ENCODE peak calls at places on chromosomes 5 and 9, in five cellular contexts. One of them, this sample, is unnamed.

GRCh38 chr5:107199756-107200155 is 471.0 kb downstream of the EFNA5 start:
- DNase-seq in right atrium auricular region: no peak
- DNase-seq in heart right ventricle: no peak
- DNase-seq in CD8-positive, alpha-beta memory T cell: no peak
- DNase-seq in heart left ventricle: no peak
- DNase-seq in this sample: no peak

GRCh38 chr9:110303136-110303535 is 34.5 kb downstream of the TXNDC8 start:
- DNase-seq in right atrium auricular region: no peak
- DNase-seq in heart right ventricle: no peak
- DNase-seq in CD8-positive, alpha-beta memory T cell: no peak
- DNase-seq in heart left ventricle: no peak
- DNase-seq in this sample: no peak

GRCh38 chr5:137564475-137564961 is 65.4 kb upstream of the SPOCK1 start:
- DNase-seq in right atrium auricular region: no peak
- DNase-seq in heart right ventricle: no peak
- DNase-seq in CD8-positive, alpha-beta memory T cell: no peak
- DNase-seq in heart left ventricle: no peak
- DNase-seq in this sample: no peak

GRCh38 chr5:143343042-143343441 is 60.4 kb downstream of the NR3C1 start:
- DNase-seq in right atrium auricular region: no peak
- DNase-seq in heart right ventricle: no peak
- DNase-seq in CD8-positive, alpha-beta memory T cell: no peak
- DNase-seq in heart left ventricle: no peak
- DNase-seq in this sample: no peak

GRCh38 chr5:80238778-80239679 is 16.8 kb downstream of the SERINC5 start:
- DNase-seq in right atrium auricular region: peak; percentile 78
- DNase-seq in heart right ventricle: peak; percentile 78
- DNase-seq in CD8-positive, alpha-beta memory T cell: no peak
- DNase-seq in heart left ventricle: peak; percentile 84
- DNase-seq in this sample: peak; percentile 89

GRCh38 chr5:121668635-121669034 is 183.0 kb upstream of the FTMT start:
- DNase-seq in right atrium auricular region: no peak
- DNase-seq in heart right ventricle: no peak
- DNase-seq in CD8-positive, alpha-beta memory T cell: no peak
- DNase-seq in heart left ventricle: no peak
- DNase-seq in this sample: no peak

GRCh38 chr5:65104831-65105230 is 336.1 kb downstream of the CWC27 start:
- DNase-seq in right atrium auricular region: no peak
- DNase-seq in heart right ventricle: no peak
- DNase-seq in CD8-positive, alpha-beta memory T cell: no peak
- DNase-seq in heart left ventricle: no peak
- DNase-seq in this sample: no peak

GRCh38 chr5:139382371-139382770 is 726 bp downstream of the SLC23A1 start:
- DNase-seq in right atrium auricular region: no peak
- DNase-seq in heart right ventricle: no peak
- DNase-seq in CD8-positive, alpha-beta memory T cell: no peak
- DNase-seq in heart left ventricle: no peak
- DNase-seq in this sample: peak; percentile 24

GRCh38 chr5:143051244-143052058 is 281.3 kb downstream of the ARHGAP26 start:
- DNase-seq in right atrium auricular region: no peak
- DNase-seq in heart right ventricle: peak; percentile 51
- DNase-seq in CD8-positive, alpha-beta memory T cell: no peak
- DNase-seq in heart left ventricle: peak; percentile 38
- DNase-seq in this sample: no peak

GRCh38 chr5:178196986-178197385 is 7.3 kb upstream of the HNRNPAB start:
- DNase-seq in right atrium auricular region: no peak
- DNase-seq in heart right ventricle: no peak
- DNase-seq in CD8-positive, alpha-beta memory T cell: no peak
- DNase-seq in heart left ventricle: no peak
- DNase-seq in this sample: no peak

GRCh38 chr9:16726023-16726422 is 144.4 kb downstream of the BNC2 start:
- DNase-seq in right atrium auricular region: no peak
- DNase-seq in heart right ventricle: no peak
- DNase-seq in CD8-positive, alpha-beta memory T cell: no peak
- DNase-seq in heart left ventricle: no peak
- DNase-seq in this sample: no peak

GRCh38 chr9:120438111-120438510 is 141.9 kb downstream of the CDK5RAP2 start:
- DNase-seq in right atrium auricular region: no peak
- DNase-seq in heart right ventricle: no peak
- DNase-seq in CD8-positive, alpha-beta memory T cell: no peak
- DNase-seq in heart left ventricle: no peak
- DNase-seq in this sample: no peak

GRCh38 chr9:95497772-95498171 is 19.0 kb downstream of the PTCH1 start:
- DNase-seq in right atrium auricular region: no peak
- DNase-seq in heart right ventricle: no peak
- DNase-seq in CD8-positive, alpha-beta memory T cell: no peak
- DNase-seq in heart left ventricle: no peak
- DNase-seq in this sample: no peak

GRCh38 chr5:116502616-116503015 is 72.0 kb downstream of the SEMA6A start:
- DNase-seq in right atrium auricular region: no peak
- DNase-seq in heart right ventricle: no peak
- DNase-seq in CD8-positive, alpha-beta memory T cell: no peak
- DNase-seq in heart left ventricle: no peak
- DNase-seq in this sample: no peak

GRCh38 chr5:122500245-122501086 is 188.4 kb downstream of the SNCAIP start:
- DNase-seq in right atrium auricular region: no peak
- DNase-seq in heart right ventricle: peak; percentile 40
- DNase-seq in CD8-positive, alpha-beta memory T cell: no peak
- DNase-seq in heart left ventricle: no peak
- DNase-seq in this sample: no peak

GRCh38 chr9:3447813-3448212 is 78.0 kb downstream of the RFX3 start:
- DNase-seq in right atrium auricular region: no peak
- DNase-seq in heart right ventricle: no peak
- DNase-seq in CD8-positive, alpha-beta memory T cell: no peak
- DNase-seq in heart left ventricle: no peak
- DNase-seq in this sample: no peak

GRCh38 chr5:84568171-84568570 is 183.5 kb upstream of the EDIL3 start:
- DNase-seq in right atrium auricular region: no peak
- DNase-seq in heart right ventricle: no peak
- DNase-seq in CD8-positive, alpha-beta memory T cell: no peak
- DNase-seq in heart left ventricle: no peak
- DNase-seq in this sample: no peak

GRCh38 chr9:17807670-17808282 is 228.9 kb downstream of the SH3GL2 start:
- DNase-seq in right atrium auricular region: no peak
- DNase-seq in heart right ventricle: no peak
- DNase-seq in CD8-positive, alpha-beta memory T cell: no peak
- DNase-seq in heart left ventricle: no peak
- DNase-seq in this sample: no peak

GRCh38 chr9:128540630-128541355 is 11.6 kb upstream of the SPTAN1 start:
- DNase-seq in right atrium auricular region: no peak
- DNase-seq in heart right ventricle: no peak
- DNase-seq in CD8-positive, alpha-beta memory T cell: no peak
- DNase-seq in heart left ventricle: no peak
- DNase-seq in this sample: no peak

GRCh38 chr5:169921370-169921769 is 58.9 kb downstream of the INSYN2B start:
- DNase-seq in right atrium auricular region: no peak
- DNase-seq in heart right ventricle: no peak
- DNase-seq in CD8-positive, alpha-beta memory T cell: no peak
- DNase-seq in heart left ventricle: no peak
- DNase-seq in this sample: no peak

GRCh38 chr9:133461975-133462374 is 2.2 kb downstream of the CACFD1 start:
- DNase-seq in right atrium auricular region: no peak
- DNase-seq in heart right ventricle: no peak
- DNase-seq in CD8-positive, alpha-beta memory T cell: no peak
- DNase-seq in heart left ventricle: no peak
- DNase-seq in this sample: peak; percentile 19

GRCh38 chr9:110095776-110096175 is 112.2 kb downstream of the C9orf152 start:
- DNase-seq in right atrium auricular region: no peak
- DNase-seq in heart right ventricle: no peak
- DNase-seq in CD8-positive, alpha-beta memory T cell: no peak
- DNase-seq in heart left ventricle: no peak
- DNase-seq in this sample: no peak

GRCh38 chr9:113474372-113474771 is 10.8 kb downstream of the RGS3 start:
- DNase-seq in right atrium auricular region: no peak
- DNase-seq in heart right ventricle: no peak
- DNase-seq in CD8-positive, alpha-beta memory T cell: no peak
- DNase-seq in heart left ventricle: no peak
- DNase-seq in this sample: no peak

GRCh38 chr5:168096525-168096924 is 194.9 kb upstream of the WWC1 start:
- DNase-seq in right atrium auricular region: no peak
- DNase-seq in heart right ventricle: no peak
- DNase-seq in CD8-positive, alpha-beta memory T cell: no peak
- DNase-seq in heart left ventricle: no peak
- DNase-seq in this sample: no peak

GRCh38 chr5:36502608-36503007 is 103.8 kb upstream of the SLC1A3 start:
- DNase-seq in right atrium auricular region: no peak
- DNase-seq in heart right ventricle: no peak
- DNase-seq in CD8-positive, alpha-beta memory T cell: no peak
- DNase-seq in heart left ventricle: no peak
- DNase-seq in this sample: no peak

GRCh38 chr5:31993182-31993961 is 180.7 kb downstream of the GOLPH3 start:
- DNase-seq in right atrium auricular region: no peak
- DNase-seq in heart right ventricle: no peak
- DNase-seq in CD8-positive, alpha-beta memory T cell: no peak
- DNase-seq in heart left ventricle: no peak
- DNase-seq in this sample: no peak

DNA sequence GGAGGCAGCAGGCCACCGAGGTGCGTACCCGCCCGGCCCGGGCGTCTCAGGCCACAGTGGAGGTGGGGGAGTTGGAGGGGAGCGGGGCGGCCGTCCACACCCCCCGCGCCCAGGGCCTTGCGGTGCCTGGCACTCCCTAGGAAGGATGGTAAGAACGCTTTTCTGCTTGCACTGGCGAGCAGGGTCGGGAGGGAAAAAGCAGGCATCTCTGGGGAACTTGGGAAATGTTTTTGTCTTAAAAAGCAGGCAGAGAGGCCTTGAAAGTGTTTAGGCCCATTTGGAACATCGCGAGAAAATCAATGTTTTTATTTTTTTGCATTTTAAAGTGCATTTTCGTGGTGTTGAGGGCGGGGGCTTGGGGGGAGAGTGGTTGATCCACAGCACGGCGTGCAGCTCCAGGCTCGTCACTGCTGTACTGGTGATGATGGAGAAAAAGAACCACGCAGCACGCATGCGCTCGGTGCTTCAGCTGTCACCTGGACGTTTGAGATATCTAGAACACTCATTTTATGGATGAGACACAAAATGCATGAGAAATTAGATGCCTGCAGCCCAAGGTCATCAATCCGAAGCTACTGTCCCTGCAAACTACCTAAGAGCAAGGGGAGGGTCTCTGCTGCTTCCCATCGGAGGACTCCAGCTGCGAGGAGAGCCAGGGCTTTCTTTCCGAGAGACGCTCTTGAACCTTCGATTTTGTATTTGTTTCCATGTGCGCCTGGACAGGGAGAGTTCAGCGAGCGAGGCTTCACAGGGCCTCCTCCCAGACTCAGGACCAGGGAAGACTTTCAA is 2.2 kb downstream of the DMRT2 start:
- DNase-seq in right atrium auricular region: no peak
- DNase-seq in heart right ventricle: no peak
- DNase-seq in CD8-positive, alpha-beta memory T cell: no peak
- DNase-seq in heart left ventricle: no peak
- DNase-seq in this sample: no peak
- H3K4me3 ChIP-seq in right atrium auricular region: no peak overlapping the region
- H3K4me3 ChIP-seq in heart right ventricle: peak overlapping the region; percentile 38
- H3K4me3 ChIP-seq in CD8-positive, alpha-beta memory T cell: peak overlapping the region; percentile 15
- H3K4me3 ChIP-seq in heart left ventricle: peak overlapping the region; percentile 33
- H3K4me3 ChIP-seq in this sample: peak overlapping the region; percentile 27

DNA sequence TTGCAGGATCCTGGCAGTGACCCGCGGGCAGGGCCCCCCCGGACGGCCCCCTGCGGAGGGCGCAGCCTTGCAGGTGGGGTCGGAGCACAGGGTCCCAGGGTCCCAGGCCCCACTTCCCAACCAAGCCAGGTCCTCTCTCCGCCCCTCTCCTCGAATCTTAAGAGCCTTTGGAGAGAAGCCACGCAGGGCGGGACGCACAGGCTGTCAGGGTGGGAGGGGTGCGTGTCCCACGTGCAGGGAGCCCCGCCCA is 18.4 kb upstream of the EGFL7 start:
- DNase-seq in right atrium auricular region: peak; percentile 89
- DNase-seq in heart right ventricle: peak; percentile 91
- DNase-seq in CD8-positive, alpha-beta memory T cell: no peak
- DNase-seq in heart left ventricle: peak; percentile 96
- DNase-seq in this sample: peak; percentile 94
- H3K4me1 ChIP-seq in right atrium auricular region: peaks cover 39% of the 10 kb centered on the region
- H3K4me1 ChIP-seq in heart right ventricle: peaks cover 16% of the 10 kb centered on the region
- H3K4me1 ChIP-seq in CD8-positive, alpha-beta memory T cell: peaks cover 8% of the 10 kb centered on the region
- H3K4me1 ChIP-seq in heart left ventricle: peaks cover 69% of the 10 kb centered on the region
- H3K4me1 ChIP-seq in this sample: no peaks in the 10 kb centered on the region

DNA sequence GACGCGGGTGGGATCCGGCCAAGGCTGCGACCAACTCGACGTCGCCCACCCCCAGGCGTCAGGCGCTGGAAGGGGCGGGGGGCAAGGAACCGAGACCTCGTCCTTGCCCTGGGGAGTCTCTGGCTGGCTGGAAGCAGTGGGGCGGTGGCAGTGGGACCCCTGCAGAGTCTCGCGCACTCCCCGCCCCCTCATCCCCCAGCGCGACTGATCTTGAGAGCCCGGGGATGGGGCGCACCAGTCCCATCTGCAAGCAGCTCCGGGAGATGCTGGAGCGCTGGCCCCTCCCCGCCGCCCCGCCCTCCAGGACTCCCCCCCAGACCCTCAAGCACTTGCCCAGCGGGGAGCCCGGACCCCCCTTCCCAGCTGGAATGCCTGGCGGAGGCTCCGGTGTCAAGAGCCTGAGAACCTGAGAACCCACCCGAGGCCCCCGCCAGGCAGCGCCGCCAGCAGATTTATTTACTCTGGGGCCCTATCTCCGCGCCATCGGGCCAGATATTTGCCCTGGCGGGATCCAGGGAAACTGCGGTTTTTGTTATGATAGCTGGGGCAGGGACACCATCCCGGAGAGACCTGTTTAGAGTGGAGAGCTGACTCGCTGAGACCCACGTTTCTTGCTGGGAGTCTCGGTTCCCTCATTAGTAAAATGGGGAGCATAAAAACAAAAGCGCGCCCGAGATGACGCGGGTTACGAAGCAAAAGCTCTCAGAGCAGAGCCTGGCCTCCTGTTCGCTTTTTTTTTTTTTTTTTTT is 1.2 kb downstream of the PRRT1B start:
- DNase-seq in right atrium auricular region: no peak
- DNase-seq in heart right ventricle: no peak
- DNase-seq in CD8-positive, alpha-beta memory T cell: no peak
- DNase-seq in heart left ventricle: no peak
- DNase-seq in this sample: no peak
- H3K9me3 ChIP-seq in right atrium auricular region: peaks cover 26% of the 10 kb centered on the region
- H3K9me3 ChIP-seq in heart right ventricle: peaks cover 28% of the 10 kb centered on the region
- H3K9me3 ChIP-seq in CD8-positive, alpha-beta memory T cell: peaks cover 14% of the 10 kb centered on the region
- H3K9me3 ChIP-seq in heart left ventricle: peaks cover 2% of the 10 kb centered on the region
- H3K9me3 ChIP-seq in this sample: peaks cover 2% of the 10 kb centered on the region

DNA sequence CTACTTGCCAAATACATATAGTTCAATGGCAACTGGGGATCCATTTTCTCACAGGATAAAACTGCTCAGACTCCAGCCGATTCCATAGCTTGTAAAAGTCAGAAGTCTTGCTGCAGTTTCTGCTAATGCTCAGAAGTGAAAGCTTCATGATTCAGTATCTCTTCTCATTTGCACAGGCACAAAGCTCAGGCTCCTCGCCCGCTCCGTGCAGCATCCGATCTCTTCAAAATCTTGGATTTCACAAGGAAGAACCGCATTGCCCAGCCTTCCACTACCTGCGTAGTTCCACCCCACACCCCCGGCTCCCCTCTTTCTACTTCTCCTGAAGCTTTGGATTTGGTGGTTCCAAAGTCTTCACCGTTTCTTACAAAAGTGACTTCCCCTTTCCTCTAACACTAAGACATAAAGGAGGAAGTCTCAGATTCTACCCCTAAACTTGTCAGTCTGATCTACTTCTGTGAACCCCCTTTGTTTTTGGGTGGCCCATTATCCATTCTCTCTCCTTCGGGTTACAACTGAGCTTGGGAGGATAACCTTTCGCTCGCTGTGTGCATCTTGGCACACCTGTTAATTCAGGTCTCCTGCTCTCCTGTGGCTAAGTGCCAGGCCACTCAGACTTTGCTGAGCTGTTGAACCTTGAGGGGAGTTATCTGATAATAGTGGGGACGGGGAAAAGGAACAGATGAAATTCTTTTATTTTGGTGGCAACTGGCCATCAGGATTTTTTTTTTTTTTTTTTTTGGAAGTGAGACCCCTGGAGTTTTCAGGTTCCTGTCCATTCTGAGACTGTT is 194.1 kb downstream of the GNA14 start:
- DNase-seq in right atrium auricular region: no peak
- DNase-seq in heart right ventricle: no peak
- DNase-seq in CD8-positive, alpha-beta memory T cell: no peak
- DNase-seq in heart left ventricle: no peak
- DNase-seq in this sample: no peak
- H3K4me3 ChIP-seq in right atrium auricular region: no peak overlapping the region
- H3K4me3 ChIP-seq in heart right ventricle: no peak overlapping the region
- H3K4me3 ChIP-seq in CD8-positive, alpha-beta memory T cell: peak overlapping the region; percentile 27
- H3K4me3 ChIP-seq in heart left ventricle: no peak overlapping the region
- H3K4me3 ChIP-seq in this sample: no peak overlapping the region